ENCODE peak calls at places on chromosome 6, in five cellular contexts. F is RWPE2, A is psoas muscle, M is activated B cell treated with CpG ODN at 0.5 μM for 24 hours, E is WERI-Rb-1. U is an unnamed sample.
A peak's percentile ranks its signal among the peaks of the same experiment; 100 is the strongest.

GRCh38 chr6:16239090-16239797 is 857 bp downstream of the GMPR start:
- DNase-seq in F (no peak), A (peak; percentile 93), M (peak; percentile 23), E (peak; percentile 66), U (peak; percentile 21)

GRCh38 chr6:7728855-7729590 is 3.1 kb downstream of the BMP6 start:
- DNase-seq in F (no peak), A (no peak), M (no peak), E (no peak), U (no peak)

GRCh38 chr6:89350281-89351037 is 2.1 kb downstream of the UBE2J1 start:
- DNase-seq in F (no peak), A (no peak), M (no peak), E (no peak), U (no peak)

GRCh38 chr6:82246802-82247633 is 526 bp downstream of the IBTK start:
- DNase-seq in F (no peak), A (peak; percentile 79), M (no peak), E (peak; percentile 68), U (no peak)

GRCh38 chr6:3293271-3294155 is 34.8 kb downstream of the PSMG4 start:
- DNase-seq in F (peak; percentile 18), A (peak; percentile 48), M (no peak), E (peak; percentile 46), U (no peak)

GRCh38 chr6:139533573-139534471 is 159.4 kb upstream of the CITED2 start:
- DNase-seq in F (no peak), A (no peak), M (no peak), E (no peak), U (no peak)

GRCh38 chr6:56555438-56555872 is 87.2 kb downstream of the DST start:
- DNase-seq in F (no peak), A (no peak), M (no peak), E (no peak), U (no peak)

GRCh38 chr6:144746902-144747469 is 461.9 kb downstream of the UTRN start:
- DNase-seq in F (no peak), A (no peak), M (no peak), E (no peak), U (no peak)

GRCh38 chr6:87375315-87375714 is 30.7 kb downstream of the C6orf163 start:
- DNase-seq in F (no peak), A (no peak), M (no peak), E (no peak), U (no peak)

GRCh38 chr6:154457046-154457713 is 53.3 kb downstream of the CNKSR3 start:
- DNase-seq in F (no peak), A (no peak), M (no peak), E (no peak), U (no peak)

GRCh38 chr6:47161176-47161687 is 119.1 kb upstream of the ADGRF1 start:
- DNase-seq in F (no peak), A (no peak), M (no peak), E (no peak), U (no peak)

GRCh38 chr6:31712296-31712695 is 2.9 kb upstream of the LY6G6D start:
- DNase-seq in F (no peak), A (no peak), M (no peak), E (no peak), U (no peak)

GRCh38 chr6:11637266-11637665 is 99.7 kb downstream of the TMEM170B start:
- DNase-seq in F (no peak), A (no peak), M (no peak), E (no peak), U (no peak)

GRCh38 chr6:11632795-11633511 is 95.4 kb downstream of the TMEM170B start:
- DNase-seq in F (no peak), A (no peak), M (no peak), E (no peak), U (no peak)

GRCh38 chr6:11634110-11634509 is 96.6 kb downstream of the TMEM170B start:
- DNase-seq in F (no peak), A (no peak), M (no peak), E (no peak), U (no peak)

GRCh38 chr6:11636121-11636520 is 98.6 kb downstream of the TMEM170B start:
- DNase-seq in F (no peak), A (no peak), M (no peak), E (no peak), U (no peak)

GRCh38 chr6:11634948-11635347 is 97.4 kb downstream of the TMEM170B start:
- DNase-seq in F (no peak), A (no peak), M (no peak), E (no peak), U (no peak)
- TF ChIP-seq CTCF in F (no peak), A (no peak), M (no peak), E (no peak), U (no peak)

DNA sequence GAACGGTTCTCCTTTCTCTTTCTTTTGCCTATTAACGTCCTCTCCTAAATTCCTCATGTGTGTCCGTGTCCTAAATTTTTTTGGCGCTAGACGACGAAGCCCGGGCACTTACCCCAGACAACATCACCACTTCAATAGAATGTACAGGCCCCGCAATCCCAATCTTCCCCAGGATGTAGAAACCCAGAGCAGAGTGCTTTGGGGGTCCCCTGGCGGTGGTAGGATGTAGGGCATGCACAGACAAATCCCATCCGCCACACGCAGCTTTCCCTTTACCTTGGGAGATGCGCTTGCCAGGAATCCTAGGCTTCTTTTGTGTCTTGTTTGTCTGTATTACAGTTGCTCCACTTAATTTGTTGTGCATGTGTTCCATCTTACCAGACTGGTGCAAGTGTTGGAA is 417.3 kb upstream of the ARID1B start:
- DNase-seq in F (no peak), A (no peak), M (no peak), E (no peak), U (no peak)
- TF ChIP-seq CTCF in F (no peak), A (no peak), M (no peak), E (peak; percentile 31), U (no peak)

DNA sequence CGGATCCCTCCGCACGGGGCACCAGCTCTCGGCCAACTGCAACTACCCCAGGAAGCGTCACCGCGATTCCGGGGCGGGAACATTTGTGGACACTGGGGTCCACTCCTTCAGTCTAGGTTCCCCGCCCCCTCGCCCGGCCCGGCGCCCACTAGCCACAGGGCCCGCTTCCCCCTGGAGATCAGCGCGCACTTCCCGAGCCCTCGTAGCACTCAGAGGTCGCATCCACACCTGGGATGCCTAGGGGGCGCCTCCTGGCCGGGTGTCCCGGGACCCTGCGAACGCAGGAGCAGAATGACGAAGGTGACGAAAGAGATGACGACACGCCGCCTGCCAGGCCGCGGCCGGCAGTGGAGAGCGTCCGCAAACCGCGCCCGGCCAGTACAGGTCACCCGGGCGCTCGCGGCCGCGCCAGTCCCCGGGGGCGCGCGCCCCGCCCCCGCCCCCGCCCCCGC is 309 bp upstream of the AIG1 start:
- DNase-seq in F (peak; percentile 87), A (peak; percentile 90), M (peak; percentile 74), E (peak; percentile 85), U (peak; percentile 81)
- TF ChIP-seq CTCF in F (peak; percentile 10), A (no peak), M (no peak), E (peak; percentile 30), U (no peak)

GRCh38 chr6:20182926-20183521 is 29.2 kb downstream of the MBOAT1 start:
- DNase-seq in F (peak; percentile 66), A (no peak), M (no peak), E (no peak), U (no peak)
- TF ChIP-seq CTCF in F (no peak), A (no peak), M (no peak), E (no peak), U (no peak)

GRCh38 chr6:11044712-11045167 is 635 bp upstream of the ELOVL2 start:
- DNase-seq in F (no peak), A (no peak), M (no peak), E (no peak), U (no peak)
- TF ChIP-seq CTCF in F (peak; percentile 41), A (no peak), M (no peak), E (no peak), U (no peak)

GRCh38 chr6:28769626-28770402 is 154.0 kb downstream of the TRIM27 start:
- DNase-seq in F (no peak), A (no peak), M (no peak), E (peak; percentile 63), U (no peak)
- TF ChIP-seq CTCF in F (no peak), A (no peak), M (no peak), E (peak; percentile 44), U (no peak)

DNA sequence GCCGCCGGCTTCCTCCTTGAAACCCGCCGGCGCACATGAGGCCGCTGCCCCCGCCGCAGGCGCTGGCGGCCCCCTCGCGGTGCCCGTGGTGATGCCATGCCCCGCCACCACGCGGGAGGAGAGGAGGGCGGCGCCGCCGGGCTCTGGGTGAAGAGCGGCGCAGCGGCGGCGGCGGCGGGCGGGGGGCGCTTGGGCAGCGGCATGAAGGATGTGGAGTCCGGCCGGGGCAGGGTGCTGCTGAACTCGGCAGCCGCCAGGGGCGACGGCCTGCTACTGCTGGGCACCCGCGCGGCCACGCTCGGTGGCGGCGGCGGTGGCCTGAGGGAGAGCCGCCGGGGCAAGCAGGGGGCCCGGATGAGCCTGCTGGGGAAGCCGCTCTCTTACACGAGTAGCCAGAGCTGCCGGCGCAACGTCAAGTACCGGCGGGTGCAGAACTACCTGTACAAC is 253 bp downstream of the KCNQ5 start:
- DNase-seq in F (peak; percentile 68), A (peak; percentile 84), M (peak; percentile 72), E (peak; percentile 56), U (peak; percentile 49)
- TF ChIP-seq CTCF in F (peak; percentile 31), A (peak; percentile 41), M (no peak), E (peak; percentile 38), U (peak; percentile 38)

GRCh38 chr6:169794317-169795055 is 43.1 kb downstream of the ERMARD start:
- DNase-seq in F (no peak), A (no peak), M (no peak), E (no peak), U (no peak)
- TF ChIP-seq CTCF in F (no peak), A (no peak), M (no peak), E (no peak), U (no peak)

GRCh38 chr6:54697423-54697822 is 149.1 kb upstream of the FAM83B start:
- DNase-seq in F (no peak), A (no peak), M (no peak), E (no peak), U (no peak)
- TF ChIP-seq CTCF in F (peak; percentile 53), A (no peak), M (no peak), E (peak; percentile 0), U (no peak)

GRCh38 chr6:125112934-125113333 is 40.6 kb upstream of the TPD52L1 start:
- DNase-seq in F (no peak), A (no peak), M (no peak), E (no peak), U (no peak)
- TF ChIP-seq CTCF in F (no peak), A (no peak), M (no peak), E (peak; percentile 54), U (no peak)

U was measured in natural killer cell.